ENCODE peak calls at places on chromosomes 5 and 9, in eight cellular contexts. P is progenitor cell of endocrine pancreas; L is SK-N-DZ; V is activated CD8-positive, alpha-beta memory T cell treated with anti-CD3 and anti-CD28 coated beads for 48 hours; C is HS-27A; O is nucleus accumbens; T is activated naive CD4-positive, alpha-beta T cell treated with anti-CD3 and anti-CD28 coated beads, Interleukin-2, amount 10 ng/mL, durations not matched to agents 7 days and 5 days; U is MM.1S. S is an unnamed sample.

GRCh38 chr5:96669919-96670318 is 7.7 kb downstream of the CAST start:
- DNase-seq in P (no peak), L (no peak), V (no peak), C (no peak), O (no peak), T (no peak), U (no peak), S (no peak)

GRCh38 chr5:1663186-1663585 is 136.5 kb downstream of the MRPL36 start:
- DNase-seq in P (no peak), L (no peak), V (no peak), C (no peak), O (no peak), T (peak), U (no peak), S (no peak)

GRCh38 chr5:2112128-2112808 is 229.5 kb upstream of the IRX4 start:
- DNase-seq in P (no peak), L (no peak), V (no peak), C (no peak), O (no peak), T (no peak), U (no peak), S (no peak)

GRCh38 chr9:74078647-74079046 is 418.5 kb upstream of the RORB start:
- DNase-seq in P (no peak), L (no peak), V (no peak), C (no peak), O (no peak), T (no peak), U (no peak), S (no peak)

GRCh38 chr9:486156-486555 is 271.5 kb downstream of the DOCK8 start:
- DNase-seq in P (no peak), L (no peak), V (no peak), C (no peak), O (no peak), T (no peak), U (no peak), S (no peak)

GRCh38 chr5:126516133-126516532 is 78.9 kb downstream of the ALDH7A1 start:
- DNase-seq in P (no peak), L (peak), V (no peak), C (no peak), O (no peak), T (no peak), U (no peak), S (no peak)

GRCh38 chr5:125316913-125317545 is 570.6 kb upstream of the ZNF608 start:
- DNase-seq in P (no peak), L (peak), V (no peak), C (no peak), O (no peak), T (no peak), U (no peak), S (no peak)

GRCh38 chr5:140800816-140801493 is at the start of gene PCDHA3:
- DNase-seq in P (no peak), L (no peak), V (no peak), C (no peak), O (no peak), T (no peak), U (no peak), S (no peak)

GRCh38 chr5:172223901-172224873 is 30.2 kb downstream of the EFCAB9 start:
- DNase-seq in P (no peak), L (no peak), V (peak), C (no peak), O (no peak), T (peak), U (peak), S (peak)

GRCh38 chr9:31574006-31574750 is 810.3 kb upstream of the ACO1 start:
- DNase-seq in P (no peak), L (no peak), V (no peak), C (no peak), O (no peak), T (no peak), U (no peak), S (no peak)

GRCh38 chr5:95244479-95244878 is 40.4 kb downstream of the MCTP1 start:
- DNase-seq in P (no peak), L (no peak), V (no peak), C (no peak), O (no peak), T (no peak), U (no peak), S (no peak)

GRCh38 chr5:143448518-143448917 is 45.0 kb upstream of the NR3C1 start:
- DNase-seq in P (no peak), L (no peak), V (no peak), C (no peak), O (no peak), T (no peak), U (no peak), S (peak)

GRCh38 chr9:31542384-31543055 is 841.9 kb upstream of the ACO1 start:
- DNase-seq in P (no peak), L (peak), V (no peak), C (no peak), O (no peak), T (peak), U (peak), S (peak)

GRCh38 chr5:77947051-77947428 is 170.9 kb upstream of the TBCA start:
- DNase-seq in P (no peak), L (peak), V (no peak), C (no peak), O (no peak), T (no peak), U (no peak), S (no peak)

GRCh38 chr5:98259595-98259994 is 513.9 kb upstream of the RGMB start:
- DNase-seq in P (no peak), L (no peak), V (no peak), C (no peak), O (no peak), T (no peak), U (no peak), S (no peak)

GRCh38 chr9:10062629-10063395 is 550.0 kb downstream of the PTPRD start:
- DNase-seq in P (no peak), L (no peak), V (no peak), C (no peak), O (no peak), T (no peak), U (no peak), S (no peak)

GRCh38 chr5:102886586-102886985 is 131.5 kb downstream of the PAM start:
- DNase-seq in P (no peak), L (no peak), V (no peak), C (no peak), O (no peak), T (no peak), U (no peak), S (no peak)

GRCh38 chr9:121945281-121945680 is 147.8 kb downstream of the TTLL11 start:
- DNase-seq in P (no peak), L (no peak), V (no peak), C (peak), O (no peak), T (no peak), U (no peak), S (no peak)

GRCh38 chr5:38316544-38317224 is 58.3 kb downstream of the EGFLAM start:
- DNase-seq in P (no peak), L (peak), V (no peak), C (no peak), O (no peak), T (no peak), U (no peak), S (no peak)

GRCh38 chr5:109164001-109164400 is 245.8 kb downstream of the PJA2 start:
- DNase-seq in P (no peak), L (no peak), V (no peak), C (no peak), O (no peak), T (no peak), U (no peak), S (no peak)

GRCh38 chr9:136847065-136847826 is 2.0 kb upstream of the PHPT1 start:
- DNase-seq in P (no peak), L (peak), V (no peak), C (no peak), O (no peak), T (peak), U (no peak), S (peak)

GRCh38 chr9:81902191-81902590 is 26.0 kb upstream of the SPATA31D4 start:
- DNase-seq in P (no peak), L (no peak), V (no peak), C (no peak), O (no peak), T (no peak), U (no peak), S (no peak)

GRCh38 chr5:15993334-15993733 is 186.3 kb downstream of the MARCHF11 start:
- DNase-seq in P (no peak), L (no peak), V (no peak), C (peak), O (no peak), T (no peak), U (no peak), S (no peak)

GRCh38 chr5:88883566-88884434 is 816 bp upstream of the MEF2C start:
- DNase-seq in P (peak), L (peak), V (no peak), C (no peak), O (peak), T (peak), U (peak), S (peak)

GRCh38 chr9:19969721-19970120 is 180.9 kb upstream of the SLC24A2 start:
- DNase-seq in P (no peak), L (no peak), V (no peak), C (no peak), O (no peak), T (no peak), U (no peak), S (no peak)

GRCh38 chr9:136095495-136096058 is 488 bp upstream of the NACC2 start:
- DNase-seq in P (no peak), L (no peak), V (no peak), C (no peak), O (no peak), T (peak), U (no peak), S (peak)